ENCODE peak calls at places on chromosomes 12 and 14, in five cellular contexts. O is glutamatergic neuron; I is GM23248; X is activated naive CD4-positive, alpha-beta T cell treated with anti-CD3 and anti-CD28 coated beads, Interleukin-2, amount 50 U/mL, for 72 hours; D is activated CD4-positive, alpha-beta T cell treated with anti-CD3 and anti-CD28 coated beads, Interleukin-2, amount 50 U/mL, for 1 hour. M is an unnamed sample.

GRCh38 chr12:107092669-107093546 is 441 bp downstream of the CRY1 start:
- DNase-seq in X (peak), D (peak), I (peak), O (peak), M (peak)

GRCh38 chr12:108638141-108638823 is 4.6 kb upstream of the SELPLG start:
- DNase-seq in O (no peak), D (no peak), X (no peak), I (no peak), M (no peak)

GRCh38 chr12:7157391-7157790 is 27.2 kb downstream of the CLSTN3 start:
- DNase-seq in D (no peak), X (no peak), I (no peak), O (no peak), M (no peak)

GRCh38 chr12:10075451-10075850 is 23.3 kb downstream of the CLEC1A start:
- DNase-seq in I (no peak), O (no peak), D (no peak), X (no peak), M (no peak)

GRCh38 chr12:104933128-104933527 is 25.0 kb downstream of the SLC41A2 start:
- DNase-seq in D (no peak), I (no peak), X (no peak), O (no peak), M (no peak)

GRCh38 chr12:95838125-95838524 is 20.6 kb upstream of the SNRPF start:
- DNase-seq in X (no peak), O (no peak), I (peak), D (no peak), M (peak)

GRCh38 chr12:132429932-132430643 is 59.9 kb upstream of the FBRSL1 start:
- DNase-seq in D (peak), O (peak), X (no peak), I (peak), M (peak)

GRCh38 chr12:59086124-59086523 is 165.8 kb upstream of the LRIG3 start:
- DNase-seq in I (no peak), O (no peak), D (no peak), X (no peak), M (no peak)

GRCh38 chr12:49187184-49187583 is 1.7 kb downstream of the TUBA1A start:
- DNase-seq in X (no peak), D (peak), I (peak), O (peak), M (peak)

GRCh38 chr12:107449891-107450290 is 235.7 kb upstream of the PWP1 start:
- DNase-seq in X (no peak), D (no peak), I (peak), O (no peak), M (peak)

GRCh38 chr14:24339284-24340151 is at the start of gene RIPK3:
- DNase-seq in O (peak), X (peak), I (peak), D (peak), M (no peak)

GRCh38 chr14:61503167-61503801 is 181.9 kb downstream of the PRKCH start:
- DNase-seq in X (peak), D (peak), O (no peak), I (no peak), M (no peak)

GRCh38 chr12:4450551-4451112 is 5.0 kb upstream of the FGF6 start:
- DNase-seq in D (no peak), O (no peak), X (no peak), I (no peak), M (no peak)

GRCh38 chr14:104665663-104666522 is 23.5 kb upstream of the INF2 start:
- DNase-seq in X (no peak), I (no peak), O (no peak), D (peak), M (no peak)

GRCh38 chr14:81594012-81594411 is 60.4 kb upstream of the SEL1L start:
- DNase-seq in X (no peak), I (no peak), D (no peak), O (peak), M (peak)

GRCh38 chr12:26723379-26724308 is 109.3 kb downstream of the ITPR2 start:
- DNase-seq in O (no peak), X (no peak), I (peak), D (no peak), M (peak)